ENCODE peak calls at places on chromosomes 6 and 20, in ten cellular contexts. X is left cardiac atrium; O is EL; B is choroid plexus epithelial cell; Q is tibial nerve; S is GM23338; V is NCI-H1092 treated with DMSO at 0.1 percent for 48 hours; J is T-helper 1 cell; I is EH; K is activated CD4-positive, alpha-beta memory T cell treated with anti-CD3 and anti-CD28 coated beads for 36 hours. U is an unnamed sample.

GRCh38 chr20:58331961-58332551 is 22.5 kb downstream of the RAB22A start:
- DNase-seq in X (no peak), O (no peak), B (no peak), Q (no peak), S (no peak), V (peak), J (no peak), I (no peak), K (no peak), U (no peak)

GRCh38 chr20:5044075-5044620 is 42.8 kb upstream of the SLC23A2 start:
- DNase-seq in X (no peak), O (no peak), B (no peak), Q (no peak), S (no peak), V (no peak), J (no peak), I (no peak), K (no peak), U (no peak)

GRCh38 chr20:23625236-23625964 is 12.4 kb downstream of the CST3 start:
- DNase-seq in X (no peak), O (peak), B (peak), Q (no peak), S (no peak), V (no peak), J (no peak), I (no peak), K (no peak), U (peak)

GRCh38 chr6:1104988-1105670 is 206.8 kb upstream of the FOXQ1 start:
- DNase-seq in X (no peak), O (no peak), B (no peak), Q (no peak), S (peak), V (no peak), J (no peak), I (no peak), K (no peak), U (no peak)

GRCh38 chr6:117601811-117602150 is 530 bp downstream of the GOPC start:
- DNase-seq in X (peak), O (no peak), B (no peak), Q (no peak), S (peak), V (no peak), J (no peak), I (no peak), K (no peak), U (no peak)

GRCh38 chr6:144036064-144036873 is 28.2 kb upstream of the PLAGL1 start:
- DNase-seq in X (no peak), O (peak), B (peak), Q (no peak), S (peak), V (no peak), J (no peak), I (peak), K (peak), U (peak)

GRCh38 chr6:118495639-118496296 is 52.3 kb upstream of the PLN start:
- DNase-seq in X (no peak), O (peak), B (peak), Q (no peak), S (no peak), V (no peak), J (no peak), I (peak), K (no peak), U (peak)

GRCh38 chr6:108653864-108654402 is 93.2 kb downstream of the FOXO3 start:
- DNase-seq in X (peak), O (peak), B (peak), Q (peak), S (no peak), V (no peak), J (no peak), I (peak), K (no peak), U (peak)

GRCh38 chr6:92132446-92132845 is 1286.9 kb downstream of the EPHA7 start:
- DNase-seq in X (no peak), O (no peak), B (no peak), Q (no peak), S (no peak), V (no peak), J (no peak), I (no peak), K (no peak), U (peak)

GRCh38 chr6:33610779-33611421 is 10.2 kb upstream of the ITPR3 start:
- DNase-seq in X (no peak), O (no peak), B (no peak), Q (no peak), S (peak), V (no peak), J (no peak), I (no peak), K (no peak), U (peak)

GRCh38 chr6:163181666-163182180 is 232.8 kb upstream of the QKI start:
- DNase-seq in X (no peak), O (no peak), B (no peak), Q (no peak), S (peak), V (no peak), J (no peak), I (no peak), K (no peak), U (no peak)

GRCh38 chr6:160010067-160010466 is 41.2 kb downstream of the IGF2R start:
- DNase-seq in X (no peak), O (peak), B (peak), Q (peak), S (no peak), V (no peak), J (no peak), I (peak), K (no peak), U (peak)

GRCh38 chr6:158767714-158768113 is 51.5 kb downstream of the EZR start:
- DNase-seq in X (no peak), O (no peak), B (no peak), Q (no peak), S (no peak), V (no peak), J (no peak), I (no peak), K (no peak), U (no peak)

GRCh38 chr6:20837189-20837588 is 302.9 kb downstream of the CDKAL1 start:
- DNase-seq in X (no peak), O (no peak), B (no peak), Q (no peak), S (no peak), V (no peak), J (no peak), I (no peak), K (no peak), U (no peak)

GRCh38 chr20:51650685-51651134 is 108.2 kb upstream of the NFATC2 start:
- DNase-seq in X (no peak), O (peak), B (peak), Q (no peak), S (no peak), V (no peak), J (no peak), I (peak), K (no peak), U (peak)

GRCh38 chr6:158861686-158862381 is 42.7 kb upstream of the EZR start:
- DNase-seq in X (no peak), O (no peak), B (peak), Q (no peak), S (no peak), V (peak), J (no peak), I (no peak), K (no peak), U (no peak)

GRCh38 chr6:105112577-105112976 is 67.2 kb downstream of the POPDC3 start:
- DNase-seq in X (no peak), O (no peak), B (peak), Q (no peak), S (peak), V (no peak), J (no peak), I (no peak), K (no peak), U (no peak)

GRCh38 chr6:118212451-118213173 is 305.5 kb downstream of the SLC35F1 start:
- DNase-seq in X (no peak), O (no peak), B (no peak), Q (no peak), S (no peak), V (no peak), J (no peak), I (no peak), K (no peak), U (no peak)